ENCODE peak calls at places on chromosomes 11 and 22, in five cellular contexts. H, S, Y, T and E are unnamed samples.
A peak's percentile ranks its signal among the peaks of the same experiment; 100 is the strongest.

GRCh38 chr11:118625036-118625690 is 17.7 kb downstream of the PHLDB1 start:
- DNase-seq in H (no peak), Y (no peak), T (peak; percentile 63), S (no peak), E (no peak)

GRCh38 chr11:94909371-94909820 is 64.0 kb downstream of the CWC15 start:
- DNase-seq in S (no peak), T (no peak), Y (peak; percentile 30), H (no peak), E (no peak)

GRCh38 chr11:43983221-43983795 is 40.9 kb downstream of the C11orf96 start:
- DNase-seq in Y (no peak), T (no peak), S (no peak), H (no peak), E (no peak)

GRCh38 chr11:69085490-69086095 is 36.9 kb downstream of the TPCN2 start:
- DNase-seq in S (no peak), H (no peak), Y (no peak), T (no peak), E (no peak)

GRCh38 chr22:31490496-31490925 is 869 bp upstream of the EIF4ENIF1 start:
- DNase-seq in Y (peak; percentile 70), T (peak; percentile 13), H (no peak), S (peak; percentile 46), E (peak; percentile 82)

GRCh38 chr11:83656931-83657330 is 370.8 kb upstream of the CCDC90B start:
- DNase-seq in H (no peak), Y (no peak), S (no peak), T (no peak), E (no peak)

GRCh38 chr22:25139062-25139461 is 60.6 kb upstream of the CRYBB3 start:
- DNase-seq in Y (peak; percentile 39), H (no peak), T (no peak), S (no peak), E (no peak)

GRCh38 chr11:78786086-78786485 is 211.4 kb upstream of the NARS2 start:
- DNase-seq in Y (no peak), T (no peak), H (no peak), S (no peak), E (no peak)

GRCh38 chr11:57638005-57638760 is 11.5 kb downstream of the YPEL4 start:
- DNase-seq in S (peak; percentile 46), H (no peak), T (no peak), Y (peak; percentile 89), E (no peak)

GRCh38 chr22:25081409-25081824 is 118.2 kb upstream of the CRYBB3 start:
- DNase-seq in H (no peak), S (peak; percentile 28), Y (peak; percentile 39), T (no peak), E (peak; percentile 53)

GRCh38 chr22:44659140-44659539 is 42.9 kb upstream of the PRR5 start:
- DNase-seq in S (no peak), H (no peak), Y (peak; percentile 50), T (peak; percentile 69), E (no peak)

GRCh38 chr11:2748814-2749554 is 49.2 kb upstream of the KCNQ1OT1 start:
- DNase-seq in H (no peak), Y (no peak), T (no peak), S (no peak), E (no peak)

GRCh38 chr11:69520186-69520585 is 38.7 kb downstream of the LINC01488 start:
- DNase-seq in S (no peak), H (no peak), Y (peak; percentile 37), T (no peak), E (no peak)

GRCh38 chr11:111540114-111540920 is at the start of gene LAYN:
- DNase-seq in H (no peak), S (no peak), Y (peak; percentile 49), T (peak; percentile 55), E (no peak)

GRCh38 chr11:96267490-96268010 is 75.4 kb downstream of the MAML2 start:
- DNase-seq in S (no peak), H (no peak), Y (no peak), T (no peak), E (no peak)

GRCh38 chr11:18776324-18776723 is 15.3 kb downstream of the PTPN5 start:
- DNase-seq in S (peak; percentile 20), H (no peak), Y (no peak), T (no peak), E (no peak)

GRCh38 chr11:116357769-116358544 is 414.8 kb downstream of the BUD13 start:
- DNase-seq in Y (peak; percentile 26), H (no peak), T (no peak), S (no peak), E (peak; percentile 63)

GRCh38 chr22:23060612-23061400 is 9.5 kb upstream of the GNAZ start:
- DNase-seq in T (no peak), H (no peak), Y (no peak), S (no peak), E (no peak)

GRCh38 chr22:41976961-41977566 is 7.8 kb downstream of the SEPTIN3 start:
- DNase-seq in Y (no peak), T (no peak), H (no peak), S (no peak), E (no peak)

GRCh38 chr11:12089473-12089872 is 20.9 kb upstream of the MICAL2 start:
- DNase-seq in H (no peak), T (no peak), S (peak; percentile 9), Y (no peak), E (no peak)

GRCh38 chr11:123063396-123064267 is 1.7 kb upstream of the HSPA8 start:
- DNase-seq in S (no peak), H (no peak), Y (peak; percentile 74), T (peak; percentile 14), E (peak; percentile 78)

GRCh38 chr11:126963115-126963514 is 37.5 kb downstream of the KIRREL3 start:
- DNase-seq in H (no peak), S (no peak), Y (no peak), T (no peak), E (no peak)

GRCh38 chr11:27717377-27717776 is 17.1 kb upstream of the BDNF start:
- DNase-seq in Y (peak; percentile 47), T (no peak), H (no peak), S (no peak), E (no peak)

GRCh38 chr11:48096588-48097525 is 116.5 kb downstream of the PTPRJ start:
- DNase-seq in S (no peak), H (no peak), T (no peak), Y (no peak), E (no peak)

GRCh38 chr22:35959121-35959800 is 69.4 kb downstream of the RBFOX2 start:
- DNase-seq in Y (no peak), H (no peak), S (peak; percentile 14), T (no peak), E (no peak)

GRCh38 chr11:26230021-26230420 is 101.9 kb upstream of the ANO3 start:
- DNase-seq in Y (peak; percentile 25), T (no peak), H (no peak), S (no peak), E (no peak)

GRCh38 chr11:42764936-42765335 is 546.9 kb upstream of the API5 start:
- DNase-seq in T (no peak), Y (no peak), H (no peak), S (no peak), E (no peak)

GRCh38 chr22:33542153-33542552 is 378.1 kb downstream of the LARGE1 start:
- DNase-seq in T (no peak), S (no peak), Y (no peak), H (no peak), E (no peak)

GRCh38 chr11:17556999-17557398 is 9.9 kb downstream of the OTOG start:
- DNase-seq in S (no peak), T (no peak), Y (no peak), H (no peak), E (no peak)

GRCh38 chr11:14538271-14538925 is 18.2 kb upstream of the PSMA1 start:
- DNase-seq in S (no peak), T (no peak), Y (no peak), H (no peak), E (no peak)

GRCh38 chr11:65558002-65558784 is at the start of gene LTBP3:
- DNase-seq in S (no peak), T (peak; percentile 84), Y (peak; percentile 94), H (no peak), E (peak; percentile 80)

GRCh38 chr11:71491531-71492329 is 35.3 kb upstream of the KRTAP5-7 start:
- DNase-seq in T (no peak), S (no peak), H (no peak), Y (no peak), E (no peak)

GRCh38 chr11:57639321-57640067 is 10.2 kb downstream of the YPEL4 start:
- DNase-seq in H (no peak), Y (peak; percentile 85), S (no peak), T (no peak), E (peak; percentile 49)

GRCh38 chr11:90134420-90135003 is at the start of gene NAALAD2:
- DNase-seq in T (peak; percentile 38), Y (peak; percentile 80), H (no peak), S (no peak), E (peak; percentile 2)

GRCh38 chr11:100928426-100928825 is 201.2 kb downstream of the PGR start:
- DNase-seq in Y (no peak), H (no peak), S (no peak), T (no peak), E (no peak)

GRCh38 chr11:36155770-36156485 is 133.3 kb downstream of the COMMD9 start:
- DNase-seq in S (no peak), T (peak; percentile 48), H (no peak), Y (peak; percentile 60), E (no peak)